ENCODE peak calls at places on chromosomes 3 and 15, in four cellular contexts. V, H, U and L are unnamed samples.

GRCh38 chr15:70801111-70801510 is 37.8 kb upstream of the UACA start:
- DNase-seq in V (no peak), H (peak), U (peak), L (no peak)

GRCh38 chr15:59005579-59005978 is 18.1 kb downstream of the RNF111 start:
- DNase-seq in V (no peak), H (no peak), U (no peak), L (no peak)

GRCh38 chr3:100245932-100246331 is 14.9 kb upstream of the TBC1D23 start:
- DNase-seq in V (no peak), H (no peak), U (peak), L (no peak)

GRCh38 chr3:196409409-196409808 is 22.8 kb downstream of the UBXN7 start:
- DNase-seq in V (no peak), H (no peak), U (no peak), L (no peak)

GRCh38 chr3:14423197-14423743 is 20.9 kb downstream of the SLC6A6 start:
- DNase-seq in V (no peak), H (no peak), U (no peak), L (no peak)

GRCh38 chr3:71006810-71007785 is 576.4 kb downstream of the FOXP1 start:
- DNase-seq in V (no peak), H (peak), U (no peak), L (no peak)

GRCh38 chr15:83305696-83306291 is 21.3 kb upstream of the BNC1 start:
- DNase-seq in V (no peak), H (no peak), U (no peak), L (no peak)

GRCh38 chr15:86935841-86936240 is 856.2 kb downstream of the AGBL1 start:
- DNase-seq in V (no peak), H (no peak), U (no peak), L (no peak)

GRCh38 chr3:76034652-76035051 is 249.3 kb upstream of the ZNF717 start:
- DNase-seq in V (no peak), H (no peak), U (no peak), L (no peak)

GRCh38 chr15:77992356-77993222 is 84.9 kb downstream of the TBC1D2B start:
- DNase-seq in V (no peak), H (no peak), U (no peak), L (no peak)

GRCh38 chr3:120497318-120497717 is 46.5 kb upstream of the FSTL1 start:
- DNase-seq in V (no peak), H (peak), U (peak), L (peak)

GRCh38 chr3:67521053-67521646 is 133.3 kb downstream of the SUCLG2 start:
- DNase-seq in V (no peak), H (no peak), U (no peak), L (no peak)

GRCh38 chr15:52180196-52180835 is 10.9 kb downstream of the GNB5 start:
- DNase-seq in V (no peak), H (no peak), U (no peak), L (no peak)

GRCh38 chr3:30826381-30827061 is 67.9 kb downstream of the GADL1 start:
- DNase-seq in V (no peak), H (peak), U (peak), L (no peak)

GRCh38 chr3:119726909-119727308 is 24.1 kb downstream of the CFAP91 start:
- DNase-seq in V (no peak), H (no peak), U (no peak), L (no peak)

GRCh38 chr15:52733696-52734255 is 54.6 kb upstream of the ATOSA start:
- DNase-seq in V (no peak), H (peak), U (peak), L (no peak)

GRCh38 chr3:119294889-119295769 is 946 bp downstream of the ARHGAP31 start:
- DNase-seq in V (peak), H (peak), U (peak), L (no peak)

GRCh38 chr15:76401285-76401684 is 64.7 kb downstream of the ISL2 start:
- DNase-seq in V (no peak), H (peak), U (no peak), L (peak)

GRCh38 chr15:68808091-68808490 is 12.6 kb downstream of the ANP32A start:
- DNase-seq in V (no peak), H (no peak), U (no peak), L (no peak)
- H3K4me3 ChIP-seq in V (no peak), H (no peak), U (no peak), L (no peak)

GRCh38 chr3:89246326-89246725 is 138.9 kb downstream of the EPHA3 start:
- DNase-seq in V (no peak), H (no peak), U (no peak), L (no peak)
- TF ChIP-seq CTCF in V (no peak), H (peak), U (no peak), L (no peak)

GRCh38 chr3:183252973-183253363 is at the start of gene B3GNT5:
- DNase-seq in V (no peak), H (no peak), U (peak), L (no peak)

GRCh38 chr3:183253364-183253960 is 409 bp downstream of the B3GNT5 start:
- DNase-seq in V (peak), H (peak), U (peak), L (no peak)

GRCh38 chr3:183254816-183255730 is 2.0 kb downstream of the B3GNT5 start:
- DNase-seq in V (no peak), H (no peak), U (peak), L (no peak)

GRCh38 chr3:183253961-183254815 is 1.1 kb downstream of the B3GNT5 start:
- DNase-seq in V (no peak), H (no peak), U (peak), L (no peak)

DNA sequence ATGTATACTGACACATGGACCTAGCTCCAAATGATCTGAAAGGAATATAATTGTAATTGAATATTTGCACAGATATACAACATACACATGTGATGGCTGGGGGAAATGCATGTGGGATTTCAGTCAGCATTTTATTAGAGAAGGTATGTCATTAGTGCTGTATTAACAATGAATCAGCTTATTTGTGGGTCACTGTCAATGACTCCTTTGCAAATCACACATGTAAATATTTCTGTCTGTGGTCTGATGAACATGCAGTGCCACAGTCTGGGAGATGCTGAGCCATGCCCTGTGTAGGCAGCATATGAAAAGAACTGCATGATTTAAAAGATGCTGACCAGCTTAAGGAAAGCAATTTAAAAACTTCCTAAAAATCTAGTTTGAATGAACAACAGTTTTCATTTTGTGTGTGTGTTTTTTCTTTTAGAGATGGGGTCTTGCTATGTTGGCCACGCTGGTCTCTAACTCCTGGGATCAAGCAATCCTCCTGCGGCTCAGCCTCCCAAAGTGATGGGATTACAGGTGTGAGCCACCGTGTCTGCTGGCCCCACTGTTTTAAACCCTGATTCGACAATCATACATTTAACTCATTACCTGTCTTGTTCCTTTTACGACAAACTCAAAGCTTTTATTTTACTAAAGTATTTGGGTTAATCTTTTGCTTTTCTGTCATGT is 808 bp upstream of the B3GNT5 start:
- DNase-seq in V (no peak), H (no peak), U (no peak), L (no peak)
- H3K4me3 ChIP-seq in V (no peak), H (no peak), U (peak), L (no peak)

GRCh38 chr3:110680365-110680909 is 391.2 kb upstream of the NECTIN3 start:
- DNase-seq in V (no peak), H (no peak), U (no peak), L (no peak)

GRCh38 chr3:110679235-110679634 is 392.4 kb upstream of the NECTIN3 start:
- DNase-seq in V (no peak), H (no peak), U (no peak), L (no peak)

DNA sequence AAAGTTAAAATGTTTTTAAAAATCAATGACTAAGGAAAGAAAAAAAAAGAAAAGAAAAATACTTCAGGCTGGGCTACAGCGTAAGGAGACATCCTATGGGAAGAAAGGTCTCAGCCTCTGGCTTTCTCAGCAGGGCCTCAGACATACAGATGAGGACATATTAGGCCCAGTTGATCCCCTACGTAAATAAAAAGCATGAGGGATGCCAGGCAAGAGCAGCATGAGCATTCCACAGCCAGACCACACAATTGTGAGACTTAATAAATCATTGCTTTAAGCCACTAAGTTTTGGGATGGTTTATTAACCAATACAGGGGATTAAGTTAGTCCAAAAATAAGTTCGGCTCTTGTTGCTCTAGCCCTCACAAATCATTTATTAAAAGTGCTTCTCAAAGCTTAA is 394.1 kb upstream of the NECTIN3 start:
- DNase-seq in V (no peak), H (peak), U (peak), L (no peak)
- TF ChIP-seq CTCF in V (no peak), H (no peak), U (no peak), L (no peak)

GRCh38 chr15:45118131-45118588 is 4.0 kb downstream of the DUOXA2 start:
- DNase-seq in V (peak), H (peak), U (peak), L (peak)
- H3K4me3 ChIP-seq in V (no peak), H (no peak), U (no peak), L (peak)